ENCODE peak calls at places on chromosomes 6 and 20, in nine cellular contexts. G, D, H, S, V, Y, X, Q and E are unnamed samples.
A peak's percentile ranks its signal among the peaks of the same experiment; 100 is the strongest.

GRCh38 chr20:41318271-41318649 is 729 bp upstream of the ZHX3 start:
- DNase-seq in G (no peak), D (no peak), H (no peak), S (no peak), V (no peak), Y (no peak), X (no peak), Q (no peak), E (no peak)

GRCh38 chr20:57718490-57719009 is 8.7 kb upstream of the PMEPA1 start:
- DNase-seq in G (peak; percentile 96), D (peak; percentile 90), H (peak; percentile 99), S (peak; percentile 94), V (peak; percentile 76), Y (peak; percentile 98), X (peak; percentile 89), Q (peak; percentile 92), E (peak; percentile 93)

GRCh38 chr6:139778688-139779087 is 404.2 kb upstream of the CITED2 start:
- DNase-seq in G (no peak), D (no peak), H (no peak), S (no peak), V (no peak), Y (no peak), X (no peak), Q (peak; percentile 9), E (no peak)

GRCh38 chr6:155050311-155050710 is 55.2 kb downstream of the TIAM2 start:
- DNase-seq in G (no peak), D (peak; percentile 15), H (no peak), S (no peak), V (no peak), Y (no peak), X (no peak), Q (no peak), E (no peak)

GRCh38 chr6:152572395-152573061 is 64.6 kb downstream of the SYNE1 start:
- DNase-seq in G (peak; percentile 31), D (no peak), H (no peak), S (no peak), V (no peak), Y (no peak), X (no peak), Q (no peak), E (no peak)

GRCh38 chr6:42402184-42402583 is 49.5 kb downstream of the TRERF1 start:
- DNase-seq in G (peak; percentile 30), D (no peak), H (no peak), S (no peak), V (peak; percentile 16), Y (no peak), X (peak; percentile 32), Q (no peak), E (no peak)

GRCh38 chr6:42555477-42556457 is 8.1 kb upstream of the UBR2 start:
- DNase-seq in G (no peak), D (peak; percentile 57), H (no peak), S (no peak), V (no peak), Y (no peak), X (no peak), Q (no peak), E (no peak)

GRCh38 chr20:37233471-37234253 is 28.0 kb downstream of the GHRH start:
- DNase-seq in G (no peak), D (no peak), H (no peak), S (no peak), V (no peak), Y (no peak), X (no peak), Q (no peak), E (no peak)

GRCh38 chr6:117555882-117556498 is 46.3 kb downstream of the GOPC start:
- DNase-seq in G (no peak), D (peak; percentile 55), H (peak; percentile 61), S (peak; percentile 29), V (peak; percentile 57), Y (peak; percentile 52), X (no peak), Q (no peak), E (no peak)

GRCh38 chr20:53332022-53332824 is 261.4 kb downstream of the ZNF217 start:
- DNase-seq in G (no peak), D (no peak), H (no peak), S (no peak), V (no peak), Y (no peak), X (no peak), Q (no peak), E (no peak)

GRCh38 chr6:162108041-162108440 is 619.5 kb downstream of the PRKN start:
- DNase-seq in G (no peak), D (no peak), H (peak; percentile 82), S (no peak), V (no peak), Y (no peak), X (no peak), Q (no peak), E (no peak)

GRCh38 chr6:67689329-67689728 is 945.8 kb upstream of the ADGRB3 start:
- DNase-seq in G (no peak), D (no peak), H (no peak), S (no peak), V (no peak), Y (no peak), X (no peak), Q (no peak), E (no peak)